ENCODE peak calls at places on chromosomes 16 and 17, in eight cellular contexts. S is GM19239, D is NCI-H526, M is occipital lobe, U is HuH-7, H is NCI-H2081, F is heart left ventricle, Z is heart right ventricle. G is an unnamed sample.

GRCh38 chr16:30876867-30877266 is 17.0 kb downstream of the BCL7C start:
- DNase-seq in S (no peak), D (peak; percentile 17), M (no peak), U (peak; percentile 40), H (no peak), F (no peak), Z (no peak), G (no peak)

GRCh38 chr16:81532491-81533174 is 88.0 kb downstream of the CMIP start:
- DNase-seq in S (no peak), D (peak; percentile 59), M (no peak), U (no peak), H (no peak), F (no peak), Z (no peak), G (peak; percentile 73)

GRCh38 chr17:8877984-8878383 is 10.5 kb upstream of the PIK3R6 start:
- DNase-seq in S (no peak), D (no peak), M (no peak), U (no peak), H (no peak), F (no peak), Z (no peak), G (no peak)

GRCh38 chr17:56786989-56787482 is 46.7 kb downstream of the C17orf67 start:
- DNase-seq in S (peak; percentile 23), D (no peak), M (no peak), U (no peak), H (no peak), F (no peak), Z (no peak), G (no peak)

GRCh38 chr17:27545562-27546229 is 85.3 kb upstream of the LGALS9 start:
- DNase-seq in S (no peak), D (no peak), M (no peak), U (no peak), H (no peak), F (no peak), Z (no peak), G (no peak)

GRCh38 chr17:74354123-74354522 is 7.5 kb downstream of the BTBD17 start:
- DNase-seq in S (peak; percentile 92), D (peak; percentile 85), M (no peak), U (peak; percentile 99), H (no peak), F (peak; percentile 55), Z (no peak), G (no peak)

GRCh38 chr17:42456223-42457106 is 2.2 kb upstream of the ATP6V0A1 start:
- DNase-seq in S (no peak), D (no peak), M (no peak), U (no peak), H (no peak), F (no peak), Z (no peak), G (no peak)

GRCh38 chr17:81309140-81309858 is 14.2 kb upstream of the SLC38A10 start:
- DNase-seq in S (peak; percentile 71), D (peak; percentile 57), M (no peak), U (peak; percentile 99), H (no peak), F (peak; percentile 94), Z (peak; percentile 92), G (peak; percentile 96)

GRCh38 chr16:66476328-66477027 is 49.4 kb downstream of the BEAN1 start:
- DNase-seq in S (no peak), D (peak; percentile 9), M (no peak), U (peak; percentile 44), H (no peak), F (no peak), Z (no peak), G (peak; percentile 45)

GRCh38 chr16:50394215-50394802 is 25.5 kb upstream of the BRD7 start:
- DNase-seq in S (no peak), D (no peak), M (no peak), U (no peak), H (no peak), F (no peak), Z (no peak), G (no peak)

GRCh38 chr16:87160218-87160617 is 157.0 kb downstream of the C16orf95 start:
- DNase-seq in S (no peak), D (no peak), M (no peak), U (no peak), H (no peak), F (no peak), Z (no peak), G (no peak)

GRCh38 chr16:4389051-4389955 is 17.7 kb downstream of the VASN start:
- DNase-seq in S (no peak), D (no peak), M (no peak), U (no peak), H (no peak), F (peak; percentile 61), Z (no peak), G (no peak)

GRCh38 chr16:2842340-2843000 is 12.4 kb downstream of the ZG16B start:
- DNase-seq in S (peak; percentile 72), D (no peak), M (no peak), U (peak; percentile 51), H (no peak), F (peak; percentile 66), Z (peak; percentile 37), G (no peak)

GRCh38 chr17:78133971-78134898 is 3.7 kb downstream of the TMC8 start:
- DNase-seq in S (no peak), D (peak; percentile 94), M (no peak), U (peak; percentile 95), H (peak; percentile 38), F (no peak), Z (no peak), G (no peak)

GRCh38 chr16:80120899-80121521 is 419.8 kb upstream of the DYNLRB2 start:
- DNase-seq in S (no peak), D (peak; percentile 21), M (no peak), U (no peak), H (no peak), F (no peak), Z (no peak), G (no peak)